ENCODE peak calls at places on chromosomes 16 and 17, in four cellular contexts. G, X, J and Z are unnamed samples.

GRCh38 chr17:30203471-30203981 is 32.0 kb downstream of the SLC6A4 start:
- DNase-seq in G (no peak), X (peak), J (no peak), Z (no peak)

GRCh38 chr16:87956169-87956770 is 5.0 kb downstream of the BANP start:
- DNase-seq in X (peak), J (peak), G (no peak), Z (peak)

GRCh38 chr17:4098516-4099209 is 44.2 kb downstream of the ZZEF1 start:
- DNase-seq in X (no peak), J (no peak), G (no peak), Z (no peak)

GRCh38 chr17:49101054-49101534 is 31.5 kb upstream of the B4GALNT2 start:
- DNase-seq in J (no peak), X (no peak), G (no peak), Z (no peak)

GRCh38 chr17:15436399-15437369 is 30.7 kb downstream of the CDRT4 start:
- DNase-seq in X (peak), J (no peak), G (peak), Z (no peak)

GRCh38 chr17:32490101-32490482 is 3.3 kb downstream of the CDK5R1 start:
- DNase-seq in G (no peak), X (no peak), J (no peak), Z (no peak)

GRCh38 chr16:68920349-68920748 is 77.0 kb downstream of the TANGO6 start:
- DNase-seq in G (no peak), X (no peak), J (no peak), Z (no peak)

GRCh38 chr16:53042235-53042645 is 10.5 kb downstream of the CHD9NB start:
- DNase-seq in J (no peak), G (no peak), X (no peak), Z (no peak)

GRCh38 chr16:12371497-12371896 is 395.0 kb downstream of the SNX29 start:
- DNase-seq in X (no peak), J (no peak), G (no peak), Z (no peak)

GRCh38 chr17:42107597-42108576 is 4.6 kb downstream of the DHX58 start:
- DNase-seq in G (peak), J (no peak), X (peak), Z (peak)

GRCh38 chr16:23009075-23009474 is 140.2 kb downstream of the USP31 start:
- DNase-seq in X (no peak), G (no peak), J (no peak), Z (no peak)

GRCh38 chr16:4494746-4495490 is 18.7 kb downstream of the HMOX2 start:
- DNase-seq in G (no peak), X (no peak), J (no peak), Z (no peak)

GRCh38 chr16:75264531-75264998 is 13.1 kb upstream of the BCAR1 start:
- DNase-seq in G (no peak), X (no peak), J (no peak), Z (no peak)

GRCh38 chr17:43543300-43543699 is 2.8 kb downstream of the ETV4 start:
- DNase-seq in G (no peak), J (no peak), X (no peak), Z (no peak)

GRCh38 chr17:74123350-74123749 is 80.1 kb upstream of the RPL38 start:
- DNase-seq in G (no peak), X (peak), J (no peak), Z (no peak)

GRCh38 chr16:72926671-72927070 is 121.3 kb downstream of the ZFHX3 start:
- DNase-seq in X (no peak), J (no peak), G (no peak), Z (no peak)

GRCh38 chr16:2172688-2173335 is 17.2 kb downstream of the TRAF7 start:
- DNase-seq in J (no peak), X (no peak), G (no peak), Z (no peak)

GRCh38 chr17:40307001-40307690 is 1.8 kb upstream of the RARA start:
- DNase-seq in J (no peak), X (peak), G (no peak), Z (no peak)

GRCh38 chr16:15457390-15457789 is 23.0 kb downstream of the BMERB1 start:
- DNase-seq in J (no peak), G (no peak), X (no peak), Z (no peak)

GRCh38 chr17:60260540-60260939 is 110.8 kb downstream of the CA4 start:
- DNase-seq in G (no peak), J (no peak), X (no peak), Z (no peak)

GRCh38 chr17:35082073-35082657 is 18.7 kb upstream of the RFFL start:
- DNase-seq in G (no peak), J (no peak), X (no peak), Z (no peak)
- TF ChIP-seq POLR2AphosphoS5 in G (no peak), J (no peak), X (no peak), Z (no peak)

GRCh38 chr17:1627219-1627986 is 1.2 kb downstream of the SLC43A2 start:
- DNase-seq in J (no peak), X (peak), G (no peak), Z (no peak)

GRCh38 chr17:1628856-1629646 is 417 bp upstream of the SLC43A2 start:
- DNase-seq in J (no peak), G (no peak), X (peak), Z (peak)

GRCh38 chr17:1630662-1631061 is 2.0 kb upstream of the SLC43A2 start:
- DNase-seq in G (no peak), J (no peak), X (no peak), Z (no peak)

GRCh38 chr17:1627987-1628855 is at the start of gene SLC43A2:
- DNase-seq in J (no peak), G (no peak), X (peak), Z (peak)

GRCh38 chr17:1629647-1630310 is 1.1 kb upstream of the SLC43A2 start:
- DNase-seq in G (no peak), X (peak), J (no peak), Z (no peak)
- TF ChIP-seq SPI1 in G (no peak), X (no peak), J (no peak), Z (no peak)

GRCh38 chr16:80989801-80990200 is 16.9 kb downstream of the CMC2 start:
- DNase-seq in G (no peak), J (no peak), X (no peak), Z (no peak)
- TF ChIP-seq POLR2AphosphoS5 in G (no peak), J (no peak), X (no peak), Z (no peak)

GRCh38 chr17:78281249-78281865 is 49.9 kb downstream of the TMEM235 start:
- DNase-seq in G (no peak), X (no peak), J (no peak), Z (no peak)
- TF ChIP-seq SPI1 in G (no peak), X (no peak), J (no peak), Z (no peak)

GRCh38 chr16:972316-973002 is 1.7 kb upstream of the LMF1 start:
- DNase-seq in J (no peak), X (no peak), G (no peak), Z (no peak)
- TF ChIP-seq POLR2AphosphoS5 in J (no peak), X (no peak), G (no peak), Z (no peak)

DNA sequence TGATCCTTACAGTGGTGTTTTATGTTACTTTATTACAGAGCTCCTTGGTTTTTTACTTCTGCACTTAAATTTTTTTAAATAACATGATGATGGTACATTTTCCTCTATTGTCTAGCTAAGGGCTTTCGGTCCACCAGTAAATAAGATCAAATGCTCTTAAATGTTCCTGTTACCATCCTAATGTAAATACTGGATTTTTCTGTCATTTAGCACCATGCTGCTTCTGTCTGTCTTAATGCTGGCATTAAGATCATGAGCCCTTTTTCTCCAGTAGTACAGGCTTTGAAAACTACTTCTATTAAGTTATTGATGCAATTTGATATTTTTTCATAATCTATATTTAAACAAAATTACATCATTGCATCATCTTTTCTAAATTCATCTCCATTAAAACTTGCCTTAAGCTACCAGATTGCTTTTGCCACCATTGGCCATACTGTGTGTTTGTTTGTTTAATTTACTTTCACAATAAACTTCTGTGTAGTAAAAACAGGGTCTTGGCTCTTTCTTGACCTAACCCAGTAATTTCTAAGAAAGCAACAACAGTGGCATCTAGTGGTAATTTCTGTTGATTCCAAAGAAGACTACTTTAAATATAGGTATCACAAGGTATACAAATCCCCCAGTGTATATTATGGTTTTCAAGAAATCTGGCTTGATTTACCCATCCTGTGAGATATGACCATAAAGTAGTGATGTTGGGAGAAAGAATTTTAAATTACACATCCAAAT is 9.0 kb upstream of the PHAF1 start:
- DNase-seq in G (no peak), J (no peak), X (no peak), Z (no peak)
- TF ChIP-seq SPI1 in G (no peak), J (no peak), X (no peak), Z (no peak)

DNA sequence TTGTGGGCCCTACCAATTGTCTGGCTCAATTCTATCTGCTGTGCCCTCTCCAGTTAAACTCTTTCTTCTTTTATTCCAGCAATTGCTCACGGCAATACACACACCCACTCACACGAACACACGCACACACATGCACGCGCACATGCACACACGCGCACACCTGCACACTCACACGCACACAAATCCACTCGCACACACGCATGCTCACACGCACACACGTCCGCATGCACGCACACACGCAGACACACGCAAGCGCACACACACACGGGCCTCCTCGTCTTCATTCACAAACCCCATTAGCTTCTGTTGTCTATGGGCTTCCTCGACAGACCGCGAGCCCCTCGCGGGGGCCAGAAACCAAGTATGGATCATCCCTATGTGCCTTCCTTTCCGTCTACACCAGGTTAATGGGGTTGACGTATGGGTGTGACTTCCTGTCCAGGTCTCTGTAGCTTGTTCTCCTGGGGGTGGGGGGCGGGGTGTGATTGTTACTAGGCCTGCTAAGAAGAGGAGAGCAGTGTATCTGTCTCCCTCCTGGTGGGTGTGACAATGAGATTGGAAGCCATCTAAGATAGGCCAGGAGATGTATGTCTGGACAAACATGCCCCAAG is 717 bp upstream of the CTF1 start:
- DNase-seq in G (no peak), X (peak), J (no peak), Z (no peak)
- TF ChIP-seq POLR2AphosphoS5 in G (no peak), X (peak), J (no peak), Z (no peak)

DNA sequence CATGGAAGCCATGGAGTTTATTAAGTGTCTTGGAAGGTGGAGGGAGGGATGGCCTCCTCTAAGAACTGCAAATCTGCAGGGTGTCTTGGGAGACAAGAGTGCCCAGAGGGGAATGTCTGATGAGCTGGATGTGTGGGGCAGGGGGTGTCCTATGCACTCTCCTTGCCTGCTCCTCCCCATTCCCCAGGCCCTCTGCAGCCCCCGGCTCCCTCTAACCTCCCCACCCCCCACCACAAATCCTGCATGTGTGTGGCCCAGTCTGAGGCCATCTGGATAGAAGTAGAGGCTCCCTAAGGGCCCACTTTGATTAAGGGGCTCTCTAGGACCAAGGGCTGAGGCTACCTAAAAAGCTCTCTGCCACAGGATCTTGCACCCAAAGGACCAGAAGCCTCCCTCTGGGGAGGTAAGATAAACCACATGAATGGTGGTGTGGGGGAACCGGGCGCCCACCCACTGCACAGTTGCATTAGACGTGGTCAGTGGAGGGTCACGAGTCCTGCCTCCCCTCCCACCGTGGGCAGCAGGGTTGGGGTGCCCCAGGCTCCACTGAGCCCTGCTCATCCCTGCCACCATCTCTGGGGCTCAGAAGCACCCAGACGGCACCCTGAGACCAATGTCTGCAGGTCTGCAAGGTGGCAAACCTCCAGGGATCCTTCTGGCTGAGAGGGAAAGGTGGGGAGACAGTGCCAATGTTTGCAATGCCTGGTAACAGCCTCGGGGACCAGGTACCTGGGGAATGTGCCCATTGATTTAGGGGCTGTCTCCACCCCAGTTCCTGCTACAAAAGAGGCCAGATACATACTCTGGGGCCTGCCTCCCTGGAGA is 618 bp downstream of the AANAT start:
- DNase-seq in X (no peak), J (no peak), G (no peak), Z (no peak)
- TF ChIP-seq SPI1 in X (no peak), J (no peak), G (no peak), Z (no peak)

DNA sequence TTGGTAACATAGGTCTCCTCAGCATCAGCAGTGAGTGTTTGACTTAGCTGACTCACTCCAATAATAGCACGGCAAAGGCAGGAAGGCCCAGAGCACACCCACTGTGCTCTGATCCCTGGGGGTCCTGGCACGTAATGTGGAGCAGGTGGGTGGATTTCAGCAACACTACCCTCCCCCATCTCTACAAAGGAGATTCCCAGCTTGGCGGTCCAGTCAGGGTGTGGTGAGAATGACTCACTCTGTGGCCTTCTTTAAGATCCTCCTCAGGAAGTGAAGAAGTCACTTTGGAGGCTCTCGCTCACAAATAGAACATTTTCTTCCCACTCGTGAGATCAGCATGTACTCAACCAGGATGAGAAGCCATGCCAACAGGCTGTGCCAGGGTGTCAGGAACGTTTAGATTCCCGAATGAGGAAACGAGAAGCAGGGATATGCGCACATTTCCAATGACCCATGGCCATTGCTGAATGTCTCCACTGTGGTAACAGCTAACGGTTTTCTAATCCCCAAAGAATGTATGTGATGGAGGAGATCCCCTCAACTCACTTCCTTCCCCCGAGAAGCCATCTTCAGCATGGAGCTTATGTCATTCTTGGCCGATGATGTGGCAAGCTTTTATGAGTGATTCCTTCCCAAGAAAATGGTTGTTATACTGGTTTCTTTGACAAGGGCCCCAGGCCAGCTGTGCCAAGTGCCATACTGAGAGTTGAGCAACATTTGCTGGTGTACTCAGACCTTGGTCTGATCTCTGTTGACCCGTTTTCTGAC is 365.2 kb downstream of the C16orf95 start:
- DNase-seq in J (no peak), X (no peak), G (no peak), Z (no peak)
- TF ChIP-seq POLR2AphosphoS5 in J (no peak), X (no peak), G (no peak), Z (no peak)